ENCODE peak calls at places on chromosome 20, in five cellular contexts. S, D, F, W and J are unnamed samples.

GRCh38 chr20:32199006-32199405 is 8.5 kb downstream of the PLAGL2 start:
- DNase-seq in D (no peak), W (no peak), F (no peak), S (no peak), J (no peak)

GRCh38 chr20:31717478-31717946 is 5.2 kb downstream of the BCL2L1 start:
- DNase-seq in D (no peak), F (no peak), W (no peak), S (no peak), J (no peak)

GRCh38 chr20:49846206-49846807 is 33.7 kb downstream of the SLC9A8 start:
- DNase-seq in D (peak; percentile 81), F (no peak), W (peak; percentile 76), S (no peak), J (no peak)

GRCh38 chr20:17809714-17810631 is 110.2 kb downstream of the BANF2 start:
- DNase-seq in W (no peak), S (no peak), D (no peak), F (no peak), J (no peak)

GRCh38 chr20:49810491-49811190 is 2.0 kb upstream of the SLC9A8 start:
- DNase-seq in W (no peak), S (no peak), D (no peak), F (no peak), J (no peak)

GRCh38 chr20:21089421-21089820 is 16.7 kb downstream of the LINC00237 start:
- DNase-seq in S (no peak), D (no peak), F (no peak), W (no peak), J (no peak)

GRCh38 chr20:36400901-36401300 is 94.8 kb downstream of the DLGAP4 start:
- DNase-seq in F (no peak), W (no peak), D (no peak), S (no peak), J (no peak)

GRCh38 chr20:53751394-53752368 is 158.0 kb upstream of the ZNF217 start:
- DNase-seq in F (no peak), W (no peak), D (peak; percentile 86), S (no peak), J (no peak)

GRCh38 chr20:9179193-9179802 is 110.4 kb downstream of the PLCB4 start:
- DNase-seq in D (no peak), F (no peak), W (no peak), S (no peak), J (no peak)

GRCh38 chr20:17077030-17077429 is 149.8 kb upstream of the PCSK2 start:
- DNase-seq in F (no peak), S (no peak), D (no peak), W (no peak), J (no peak)

GRCh38 chr20:63740501-63741353 is 1.2 kb downstream of the SLC2A4RG start:
- DNase-seq in S (peak; percentile 91), F (peak; percentile 97), D (peak; percentile 91), W (peak; percentile 85), J (peak; percentile 98)

GRCh38 chr20:26209171-26209941 is 512.7 kb upstream of the ZNF337 start:
- DNase-seq in F (peak; percentile 47), S (no peak), D (no peak), W (peak; percentile 10), J (no peak)

GRCh38 chr20:12090920-12091319 is 173.2 kb downstream of the BTBD3 start:
- DNase-seq in S (no peak), F (no peak), W (no peak), D (peak; percentile 47), J (no peak)

GRCh38 chr20:8505817-8506216 is 373.8 kb downstream of the PLCB1 start:
- DNase-seq in F (no peak), D (peak; percentile 19), S (no peak), W (no peak), J (no peak)

GRCh38 chr20:50313223-50313820 is 122.7 kb downstream of the CEBPB start:
- DNase-seq in D (no peak), S (no peak), W (no peak), F (no peak), J (peak; percentile 39)

GRCh38 chr20:60453847-60454246 is 495.6 kb downstream of the CDH26 start:
- DNase-seq in S (no peak), F (no peak), W (no peak), D (no peak), J (no peak)

GRCh38 chr20:15653396-15654207 is 919.6 kb downstream of the KIF16B start:
- DNase-seq in S (no peak), W (no peak), F (no peak), D (no peak), J (no peak)

GRCh38 chr20:20261159-20261558 is 106.7 kb upstream of the INSM1 start:
- DNase-seq in D (peak; percentile 91), S (no peak), F (no peak), W (no peak), J (peak; percentile 34)

GRCh38 chr20:49824206-49824605 is 11.6 kb downstream of the SLC9A8 start:
- DNase-seq in S (no peak), F (no peak), W (no peak), D (no peak), J (no peak)

GRCh38 chr20:16611832-16612231 is 38.6 kb upstream of the KIF16B start:
- DNase-seq in W (no peak), D (no peak), S (no peak), F (no peak), J (no peak)

GRCh38 chr20:58523072-58523681 is 8.0 kb upstream of the APCDD1L start:
- DNase-seq in F (no peak), W (peak; percentile 90), S (no peak), D (no peak), J (no peak)

GRCh38 chr20:57130160-57130772 is 136.2 kb downstream of the BMP7 start:
- DNase-seq in F (no peak), W (no peak), S (no peak), D (no peak), J (peak; percentile 11)
- H3K27me3 ChIP-seq in F (no peaks in the 10 kb centered on the region), W (no peaks in the 10 kb centered on the region), S (no peaks in the 10 kb centered on the region), D (no peaks in the 10 kb centered on the region), J (peaks cover 12% of the 10 kb centered on the region)

GRCh38 chr20:44886828-44887227 is 1.3 kb downstream of the YWHAB start:
- DNase-seq in W (no peak), D (no peak), F (no peak), S (no peak), J (no peak)

GRCh38 chr20:44887466-44887865 is 2.0 kb downstream of the YWHAB start:
- DNase-seq in D (no peak), F (no peak), S (no peak), W (peak; percentile 9), J (no peak)

GRCh38 chr20:44886276-44886671 is 769 bp downstream of the YWHAB start:
- DNase-seq in S (no peak), F (no peak), W (no peak), D (no peak), J (no peak)

GRCh38 chr20:44885392-44886275 is at the start of gene YWHAB:
- DNase-seq in D (peak; percentile 99), S (peak; percentile 97), W (peak; percentile 100), F (peak; percentile 99), J (peak; percentile 99)

DNA sequence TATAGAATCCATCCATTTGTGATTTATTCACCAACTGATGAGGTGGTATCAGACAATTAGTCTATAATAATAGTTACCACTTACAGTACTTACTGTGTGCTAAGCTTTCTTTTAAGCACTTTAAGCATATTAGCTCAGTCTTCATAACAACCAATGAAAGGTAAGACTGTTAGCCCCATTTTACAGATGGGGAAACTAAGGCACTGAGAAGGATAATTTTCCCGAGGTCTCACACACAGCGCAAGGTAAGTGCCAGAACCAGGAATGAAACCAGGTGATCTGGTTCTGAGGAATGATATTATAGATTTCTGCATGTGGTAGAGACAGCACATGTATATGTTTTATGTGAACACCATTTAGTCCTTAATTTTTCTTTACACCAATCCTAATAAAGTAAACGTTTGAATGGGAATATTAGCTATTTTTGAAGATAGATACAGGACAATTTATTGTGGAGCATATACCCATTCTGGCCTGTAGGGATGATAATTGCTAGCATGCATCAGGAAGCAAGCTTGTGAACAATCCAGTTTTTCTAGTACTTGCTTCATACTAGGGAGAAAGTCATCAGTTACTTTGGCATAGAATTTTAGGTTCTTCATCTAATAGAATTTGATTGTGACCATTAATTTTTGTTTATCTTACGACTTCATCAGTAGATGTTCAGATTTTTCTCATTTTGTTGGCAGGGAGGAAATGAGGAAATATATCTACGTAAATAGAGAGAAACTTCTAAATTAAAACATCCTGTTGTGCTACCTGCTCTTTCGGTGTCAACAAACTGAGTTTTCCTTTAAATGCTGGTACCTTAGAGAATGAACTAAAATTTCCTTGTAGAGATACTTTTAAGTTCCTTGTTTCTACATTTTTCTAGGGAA is 3.0 kb downstream of the YWHAB start:
- DNase-seq in F (no peak), S (no peak), D (no peak), W (peak; percentile 8), J (no peak)
- TF ChIP-seq CTCF in F (peak; percentile 11), S (no peak), D (peak; percentile 7), W (peak; percentile 35), J (peak; percentile 9)

GRCh38 chr20:34109442-34109841 is 2.6 kb downstream of the EIF2S2 start:
- DNase-seq in F (no peak), W (no peak), S (no peak), D (no peak), J (no peak)
- H3K27ac ChIP-seq in F (peak overlapping the region; percentile 99), W (no peak overlapping the region), S (no peak overlapping the region), D (no peak overlapping the region), J (no peak overlapping the region)

DNA sequence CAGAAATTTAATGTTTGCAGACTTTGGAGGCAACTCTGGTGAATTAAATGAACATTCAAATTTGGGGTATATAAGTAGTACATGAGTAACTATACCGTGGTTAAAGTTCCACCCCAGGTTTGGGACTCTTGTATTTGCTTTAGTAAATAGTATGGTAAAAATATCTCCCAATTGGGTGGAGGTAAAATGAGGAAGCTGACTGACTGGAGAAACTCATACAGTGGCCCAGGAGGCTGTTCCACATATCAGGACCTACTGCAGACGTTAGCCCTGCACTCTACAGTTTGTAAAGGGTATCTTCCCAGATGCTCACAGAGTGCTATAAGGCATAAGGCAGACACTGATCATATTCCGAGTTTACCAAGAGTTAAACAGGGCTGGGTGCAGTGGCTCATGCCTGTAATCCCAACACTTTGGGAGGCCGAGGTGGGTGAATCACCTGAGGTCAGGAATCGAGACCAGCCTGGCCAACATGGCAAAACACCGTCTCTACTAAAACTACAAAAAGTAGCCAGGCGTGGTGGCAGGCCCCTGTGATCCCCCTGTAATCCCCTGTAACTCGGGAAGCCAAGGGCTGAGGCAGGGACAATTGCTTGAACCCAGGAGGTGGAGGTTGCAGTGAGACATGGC is 53.7 kb downstream of the CPXM1 start:
- DNase-seq in F (no peak), S (no peak), W (no peak), D (peak; percentile 18), J (no peak)
- H3K27me3 ChIP-seq in F (no peaks in the 10 kb centered on the region), S (peaks cover 27% of the 10 kb centered on the region), W (peaks cover 34% of the 10 kb centered on the region), D (peaks cover 18% of the 10 kb centered on the region), J (peaks cover 21% of the 10 kb centered on the region)